ENCODE peak calls at places on chromosomes 13 and 19, in nine cellular contexts. E is endodermal cell, V is body of pancreas, D is fibroblast of the conjunctiva, I is NCI-H524, U is foreskin fibroblast, N is non-pigmented ciliary epithelial cell, W is hypothalamus, J is mucosa of descending colon. F is an unnamed sample.

GRCh38 chr19:5950744-5951143 is 27.2 kb downstream of the RANBP3 start:
- DNase-seq in E (no peak), V (no peak), D (no peak), I (no peak), U (no peak), N (no peak), W (no peak), J (no peak), F (no peak)

GRCh38 chr19:20124879-20125278 is 42.1 kb upstream of the ZNF486 start:
- DNase-seq in E (no peak), V (no peak), D (no peak), I (no peak), U (no peak), N (no peak), W (no peak), J (no peak), F (no peak)

GRCh38 chr19:1923319-1923718 is 17.7 kb upstream of the CSNK1G2 start:
- DNase-seq in E (no peak), V (no peak), D (no peak), I (no peak), U (no peak), N (no peak), W (no peak), J (no peak), F (no peak)

GRCh38 chr13:48477191-48477855 is 55.6 kb downstream of the RCBTB2 start:
- DNase-seq in E (no peak), V (no peak), D (no peak), I (no peak), U (no peak), N (no peak), W (no peak), J (no peak), F (no peak)

GRCh38 chr19:3142292-3142670 is 6.4 kb downstream of the GNA15 start:
- DNase-seq in E (no peak), V (no peak), D (peak), I (no peak), U (peak), N (no peak), W (no peak), J (no peak), F (no peak)

GRCh38 chr19:31418692-31419430 is 69.6 kb upstream of the TSHZ3 start:
- DNase-seq in E (peak), V (no peak), D (no peak), I (no peak), U (no peak), N (no peak), W (no peak), J (no peak), F (no peak)

GRCh38 chr19:49355890-49356289 is 6.3 kb downstream of the TEAD2 start:
- DNase-seq in E (no peak), V (no peak), D (no peak), I (no peak), U (peak), N (no peak), W (no peak), J (no peak), F (no peak)

GRCh38 chr19:48443262-48443661 is 2.5 kb upstream of the GRWD1 start:
- DNase-seq in E (peak), V (peak), D (no peak), I (no peak), U (no peak), N (no peak), W (peak), J (no peak), F (no peak)

GRCh38 chr13:46521921-46522691 is 30.9 kb upstream of the LRCH1 start:
- DNase-seq in E (no peak), V (no peak), D (no peak), I (peak), U (no peak), N (no peak), W (no peak), J (no peak), F (no peak)

GRCh38 chr19:35063940-35064818 is 22.7 kb downstream of the HPN start:
- DNase-seq in E (no peak), V (peak), D (no peak), I (no peak), U (peak), N (peak), W (no peak), J (no peak), F (peak)

GRCh38 chr19:40508739-40509260 is 42.0 kb downstream of the SPTBN4 start:
- DNase-seq in E (no peak), V (no peak), D (no peak), I (no peak), U (no peak), N (no peak), W (no peak), J (no peak), F (no peak)

GRCh38 chr19:3270908-3271307 is 46.4 kb downstream of the CELF5 start:
- DNase-seq in E (peak), V (peak), D (no peak), I (peak), U (no peak), N (no peak), W (peak), J (no peak), F (no peak)

GRCh38 chr19:54325194-54325621 is 12.2 kb upstream of the LILRA5 start:
- DNase-seq in E (peak), V (peak), D (peak), I (peak), U (peak), N (no peak), W (no peak), J (peak), F (no peak)

GRCh38 chr13:40667622-40667978 is 1.2 kb upstream of the FOXO1 start:
- DNase-seq in E (peak), V (no peak), D (no peak), I (no peak), U (no peak), N (no peak), W (no peak), J (peak), F (no peak)

GRCh38 chr19:2607712-2608601 is 94.5 kb downstream of the GNG7 start:
- DNase-seq in E (no peak), V (no peak), D (no peak), I (peak), U (no peak), N (no peak), W (no peak), J (no peak), F (no peak)

GRCh38 chr13:79915386-79915785 is 425.5 kb downstream of the SPRY2 start:
- DNase-seq in E (no peak), V (no peak), D (no peak), I (peak), U (no peak), N (no peak), W (no peak), J (no peak), F (no peak)

GRCh38 chr19:7618771-7619510 is 10.4 kb downstream of the XAB2 start:
- DNase-seq in E (no peak), V (peak), D (no peak), I (peak), U (no peak), N (no peak), W (no peak), J (peak), F (no peak)

GRCh38 chr19:28329429-28329828 is 883.5 kb downstream of the UQCRFS1 start:
- DNase-seq in E (no peak), V (no peak), D (no peak), I (no peak), U (no peak), N (no peak), W (no peak), J (no peak), F (no peak)

GRCh38 chr19:18310118-18310909 is 12.6 kb downstream of the LSM4 start:
- DNase-seq in E (no peak), V (no peak), D (no peak), I (no peak), U (no peak), N (no peak), W (no peak), J (peak), F (no peak)

GRCh38 chr19:5973376-5973775 is 4.6 kb downstream of the RANBP3 start:
- DNase-seq in E (no peak), V (no peak), D (no peak), I (no peak), U (no peak), N (no peak), W (no peak), J (no peak), F (no peak)

GRCh38 chr13:48235100-48235813 is 2.3 kb downstream of the ITM2B start:
- DNase-seq in E (peak), V (peak), D (no peak), I (peak), U (no peak), N (no peak), W (peak), J (no peak), F (no peak)

GRCh38 chr19:7618366-7618765 is 11.0 kb downstream of the XAB2 start:
- DNase-seq in E (no peak), V (peak), D (no peak), I (no peak), U (no peak), N (no peak), W (no peak), J (peak), F (no peak)

GRCh38 chr13:31749929-31750328 is 10.6 kb downstream of the RXFP2 start:
- DNase-seq in E (no peak), V (no peak), D (peak), I (no peak), U (peak), N (peak), W (no peak), J (no peak), F (peak)

GRCh38 chr19:44754743-44755066 is 6.2 kb downstream of the BCL3 start:
- DNase-seq in E (no peak), V (no peak), D (no peak), I (no peak), U (no peak), N (no peak), W (no peak), J (no peak), F (no peak)

GRCh38 chr13:112343591-112343990 is 32.6 kb upstream of the SPACA7 start:
- DNase-seq in E (no peak), V (no peak), D (no peak), I (no peak), U (no peak), N (no peak), W (no peak), J (no peak), F (no peak)

GRCh38 chr19:18746393-18747167 is 44.5 kb downstream of the COMP start:
- DNase-seq in E (peak), V (no peak), D (no peak), I (no peak), U (no peak), N (no peak), W (no peak), J (peak), F (no peak)

GRCh38 chr13:44541601-44542000 is 34.5 kb downstream of the TSC22D1 start:
- DNase-seq in E (no peak), V (no peak), D (no peak), I (peak), U (no peak), N (no peak), W (no peak), J (no peak), F (no peak)

GRCh38 chr19:374183-374885 is 29.7 kb upstream of the MIER2 start:
- DNase-seq in E (peak), V (no peak), D (no peak), I (peak), U (no peak), N (no peak), W (no peak), J (no peak), F (no peak)

GRCh38 chr19:57747472-57747807 is 825 bp downstream of the ZNF776 start:
- DNase-seq in E (no peak), V (no peak), D (no peak), I (no peak), U (no peak), N (no peak), W (no peak), J (no peak), F (no peak)

GRCh38 chr19:36850646-36851442 is at the start of gene ZNF345:
- DNase-seq in E (peak), V (peak), D (peak), I (peak), U (peak), N (peak), W (peak), J (peak), F (peak)

GRCh38 chr13:59261928-59262488 is 901.7 kb downstream of the DIAPH3 start:
- DNase-seq in E (peak), V (no peak), D (no peak), I (peak), U (no peak), N (no peak), W (no peak), J (no peak), F (no peak)

GRCh38 chr19:16446108-16447014 is 25.4 kb downstream of the EPS15L1 start:
- DNase-seq in E (no peak), V (no peak), D (no peak), I (no peak), U (no peak), N (no peak), W (no peak), J (no peak), F (no peak)

GRCh38 chr19:42528354-42529247 is at the start of gene CEACAM1:
- DNase-seq in E (no peak), V (peak), D (no peak), I (no peak), U (no peak), N (no peak), W (no peak), J (peak), F (no peak)

F was measured in astrocyte of the cerebellum.